ENCODE peak calls at places on chromosomes 4 and X, in six cellular contexts. One of them, this sample, is unnamed.

GRCh38 chr4:144666539-144667175 is 20.7 kb downstream of the HHIP start:
- DNase-seq in mesendoderm: peak
- DNase-seq in neuronal stem cell: no peak
- DNase-seq in H1: no peak
- DNase-seq in IMR-90: peak
- DNase-seq in H9: no peak
- DNase-seq in this sample: no peak

GRCh38 chrX:56563231-56564116 is at the start of gene UBQLN2:
- DNase-seq in mesendoderm: peak
- DNase-seq in neuronal stem cell: peak
- DNase-seq in H1: peak
- DNase-seq in IMR-90: peak
- DNase-seq in H9: peak
- DNase-seq in this sample: peak

GRCh38 chr4:1208266-1208961 is 36.0 kb upstream of the SPON2 start:
- DNase-seq in mesendoderm: no peak
- DNase-seq in neuronal stem cell: no peak
- DNase-seq in H1: no peak
- DNase-seq in IMR-90: no peak
- DNase-seq in H9: no peak
- DNase-seq in this sample: no peak

GRCh38 chr4:174490356-174490969 is 31.8 kb downstream of the HPGD start:
- DNase-seq in mesendoderm: peak
- DNase-seq in neuronal stem cell: no peak
- DNase-seq in H1: no peak
- DNase-seq in IMR-90: peak
- DNase-seq in H9: no peak
- DNase-seq in this sample: peak

GRCh38 chrX:93673056-93673868 is at the start of gene NAP1L3:
- DNase-seq in mesendoderm: peak
- DNase-seq in neuronal stem cell: peak
- DNase-seq in H1: peak
- DNase-seq in IMR-90: peak
- DNase-seq in H9: peak
- DNase-seq in this sample: peak

GRCh38 chrX:2342281-2342688 is 158.5 kb downstream of the DHRSX start:
- DNase-seq in mesendoderm: no peak
- DNase-seq in neuronal stem cell: no peak
- DNase-seq in H1: no peak
- DNase-seq in IMR-90: no peak
- DNase-seq in H9: no peak
- DNase-seq in this sample: no peak

GRCh38 chrX:155695419-155695818 is 82.7 kb upstream of the TMLHE start:
- DNase-seq in mesendoderm: no peak
- DNase-seq in neuronal stem cell: no peak
- DNase-seq in H1: no peak
- DNase-seq in IMR-90: no peak
- DNase-seq in H9: no peak
- DNase-seq in this sample: no peak

GRCh38 chr4:100421356-100421978 is 96.4 kb downstream of the EMCN start:
- DNase-seq in mesendoderm: peak
- DNase-seq in neuronal stem cell: peak
- DNase-seq in H1: no peak
- DNase-seq in IMR-90: peak
- DNase-seq in H9: no peak
- DNase-seq in this sample: no peak

GRCh38 chr4:8643986-8644385 is 51.4 kb downstream of the CPZ start:
- DNase-seq in mesendoderm: no peak
- DNase-seq in neuronal stem cell: no peak
- DNase-seq in H1: peak
- DNase-seq in IMR-90: no peak
- DNase-seq in H9: peak
- DNase-seq in this sample: no peak

GRCh38 chrX:44143061-44143602 is 169.9 kb upstream of the NDP start:
- DNase-seq in mesendoderm: no peak
- DNase-seq in neuronal stem cell: no peak
- DNase-seq in H1: no peak
- DNase-seq in IMR-90: no peak
- DNase-seq in H9: no peak
- DNase-seq in this sample: no peak

GRCh38 chr4:159369256-159369655 is 266.4 kb downstream of the RAPGEF2 start:
- DNase-seq in mesendoderm: no peak
- DNase-seq in neuronal stem cell: no peak
- DNase-seq in H1: no peak
- DNase-seq in IMR-90: no peak
- DNase-seq in H9: no peak
- DNase-seq in this sample: no peak

GRCh38 chr4:159378056-159378616 is 275.3 kb downstream of the RAPGEF2 start:
- DNase-seq in mesendoderm: no peak
- DNase-seq in neuronal stem cell: no peak
- DNase-seq in H1: no peak
- DNase-seq in IMR-90: no peak
- DNase-seq in H9: no peak
- DNase-seq in this sample: no peak

GRCh38 chr4:159376289-159376688 is 273.4 kb downstream of the RAPGEF2 start:
- DNase-seq in mesendoderm: no peak
- DNase-seq in neuronal stem cell: no peak
- DNase-seq in H1: no peak
- DNase-seq in IMR-90: no peak
- DNase-seq in H9: no peak
- DNase-seq in this sample: no peak

GRCh38 chr4:159370316-159370715 is 267.4 kb downstream of the RAPGEF2 start:
- DNase-seq in mesendoderm: peak
- DNase-seq in neuronal stem cell: no peak
- DNase-seq in H1: no peak
- DNase-seq in IMR-90: no peak
- DNase-seq in H9: no peak
- DNase-seq in this sample: no peak

GRCh38 chr4:159374749-159375535 is 272.1 kb downstream of the RAPGEF2 start:
- DNase-seq in mesendoderm: no peak
- DNase-seq in neuronal stem cell: no peak
- DNase-seq in H1: no peak
- DNase-seq in IMR-90: peak
- DNase-seq in H9: no peak
- DNase-seq in this sample: peak
- H4K8ac ChIP-seq in mesendoderm: no peak
- H4K8ac ChIP-seq in neuronal stem cell: no peak
- H4K8ac ChIP-seq in H1: no peak
- H4K8ac ChIP-seq in IMR-90: no peak
- H4K8ac ChIP-seq in H9: no peak
- H4K8ac ChIP-seq in this sample: no peak

DNA sequence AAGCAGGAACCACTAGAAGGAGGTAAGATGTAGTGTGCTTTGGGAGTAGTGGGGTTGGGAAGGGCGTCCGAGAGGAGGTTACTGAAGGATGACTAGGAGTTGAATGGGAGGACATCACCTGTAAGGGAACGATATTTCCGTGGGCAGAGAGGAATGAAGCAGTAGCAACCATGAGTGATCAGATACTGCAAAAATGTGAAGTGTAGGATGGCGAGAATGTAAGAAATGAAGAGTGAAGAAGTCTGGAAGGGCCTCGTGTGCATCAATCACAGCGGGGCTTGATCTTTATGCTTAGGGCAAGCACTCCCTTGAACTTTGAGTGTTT is 594 bp downstream of the MSMO1 start:
- DNase-seq in mesendoderm: no peak
- DNase-seq in neuronal stem cell: no peak
- DNase-seq in H1: no peak
- DNase-seq in IMR-90: no peak
- DNase-seq in H9: no peak
- DNase-seq in this sample: peak
- H3K23ac ChIP-seq in mesendoderm: peak
- H3K23ac ChIP-seq in neuronal stem cell: no peak
- H3K23ac ChIP-seq in H1: no peak
- H3K23ac ChIP-seq in IMR-90: peak
- H3K23ac ChIP-seq in H9: peak
- H3K23ac ChIP-seq in this sample: no peak

GRCh38 chr4:42265782-42266602 is 113.5 kb upstream of the BEND4 start:
- DNase-seq in mesendoderm: no peak
- DNase-seq in neuronal stem cell: no peak
- DNase-seq in H1: peak
- DNase-seq in IMR-90: no peak
- DNase-seq in H9: no peak
- DNase-seq in this sample: no peak

GRCh38 chr4:42268824-42269223 is 116.4 kb upstream of the BEND4 start:
- DNase-seq in mesendoderm: no peak
- DNase-seq in neuronal stem cell: no peak
- DNase-seq in H1: no peak
- DNase-seq in IMR-90: no peak
- DNase-seq in H9: no peak
- DNase-seq in this sample: no peak

GRCh38 chr4:42267724-42268123 is 115.3 kb upstream of the BEND4 start:
- DNase-seq in mesendoderm: no peak
- DNase-seq in neuronal stem cell: no peak
- DNase-seq in H1: no peak
- DNase-seq in IMR-90: no peak
- DNase-seq in H9: no peak
- DNase-seq in this sample: no peak

GRCh38 chr4:42262701-42263490 is 110.4 kb upstream of the BEND4 start:
- DNase-seq in mesendoderm: no peak
- DNase-seq in neuronal stem cell: no peak
- DNase-seq in H1: no peak
- DNase-seq in IMR-90: no peak
- DNase-seq in H9: no peak
- DNase-seq in this sample: no peak
- H4K8ac ChIP-seq in mesendoderm: no peak
- H4K8ac ChIP-seq in neuronal stem cell: no peak
- H4K8ac ChIP-seq in H1: no peak
- H4K8ac ChIP-seq in IMR-90: no peak
- H4K8ac ChIP-seq in H9: no peak
- H4K8ac ChIP-seq in this sample: no peak

DNA sequence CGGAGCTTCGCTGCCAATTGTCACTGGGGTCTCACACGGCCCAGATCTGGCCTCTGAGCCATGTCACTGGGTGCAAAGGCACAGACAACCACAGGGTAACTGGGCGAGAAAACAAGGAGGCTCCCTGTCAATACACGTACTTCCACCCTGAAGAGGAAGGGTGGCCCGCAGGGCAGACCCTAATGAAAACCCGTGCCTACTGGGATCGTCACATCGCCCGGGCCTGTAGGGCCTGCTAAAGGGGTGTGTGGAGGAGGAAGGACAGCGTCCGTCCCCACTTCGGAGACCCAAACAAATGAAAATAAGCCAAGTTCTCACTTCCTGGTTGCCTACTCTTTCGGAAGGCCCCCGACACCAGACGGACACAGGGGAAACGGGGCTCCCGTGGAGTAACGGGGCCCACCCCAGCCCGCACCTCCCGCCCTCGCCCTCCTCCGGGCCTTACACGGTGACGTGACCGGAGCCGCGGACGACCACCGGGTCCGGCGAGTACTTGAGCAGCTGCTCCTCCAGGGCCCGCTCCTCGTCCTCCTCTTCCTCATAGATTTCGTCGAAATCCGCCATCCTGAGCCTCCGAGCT is 578 bp downstream of the CHIC2 start:
- DNase-seq in mesendoderm: peak
- DNase-seq in neuronal stem cell: peak
- DNase-seq in H1: no peak
- DNase-seq in IMR-90: no peak
- DNase-seq in H9: peak
- DNase-seq in this sample: peak
- H3K23ac ChIP-seq in mesendoderm: peak
- H3K23ac ChIP-seq in neuronal stem cell: peak
- H3K23ac ChIP-seq in H1: no peak
- H3K23ac ChIP-seq in IMR-90: peak
- H3K23ac ChIP-seq in H9: no peak
- H3K23ac ChIP-seq in this sample: no peak

GRCh38 chr4:24104173-24104572 is 214.3 kb upstream of the PPARGC1A start:
- DNase-seq in mesendoderm: peak
- DNase-seq in neuronal stem cell: no peak
- DNase-seq in H1: no peak
- DNase-seq in IMR-90: peak
- DNase-seq in H9: no peak
- DNase-seq in this sample: peak
- H4K8ac ChIP-seq in mesendoderm: no peak
- H4K8ac ChIP-seq in neuronal stem cell: no peak
- H4K8ac ChIP-seq in H1: no peak
- H4K8ac ChIP-seq in IMR-90: peak
- H4K8ac ChIP-seq in H9: no peak
- H4K8ac ChIP-seq in this sample: no peak

DNA sequence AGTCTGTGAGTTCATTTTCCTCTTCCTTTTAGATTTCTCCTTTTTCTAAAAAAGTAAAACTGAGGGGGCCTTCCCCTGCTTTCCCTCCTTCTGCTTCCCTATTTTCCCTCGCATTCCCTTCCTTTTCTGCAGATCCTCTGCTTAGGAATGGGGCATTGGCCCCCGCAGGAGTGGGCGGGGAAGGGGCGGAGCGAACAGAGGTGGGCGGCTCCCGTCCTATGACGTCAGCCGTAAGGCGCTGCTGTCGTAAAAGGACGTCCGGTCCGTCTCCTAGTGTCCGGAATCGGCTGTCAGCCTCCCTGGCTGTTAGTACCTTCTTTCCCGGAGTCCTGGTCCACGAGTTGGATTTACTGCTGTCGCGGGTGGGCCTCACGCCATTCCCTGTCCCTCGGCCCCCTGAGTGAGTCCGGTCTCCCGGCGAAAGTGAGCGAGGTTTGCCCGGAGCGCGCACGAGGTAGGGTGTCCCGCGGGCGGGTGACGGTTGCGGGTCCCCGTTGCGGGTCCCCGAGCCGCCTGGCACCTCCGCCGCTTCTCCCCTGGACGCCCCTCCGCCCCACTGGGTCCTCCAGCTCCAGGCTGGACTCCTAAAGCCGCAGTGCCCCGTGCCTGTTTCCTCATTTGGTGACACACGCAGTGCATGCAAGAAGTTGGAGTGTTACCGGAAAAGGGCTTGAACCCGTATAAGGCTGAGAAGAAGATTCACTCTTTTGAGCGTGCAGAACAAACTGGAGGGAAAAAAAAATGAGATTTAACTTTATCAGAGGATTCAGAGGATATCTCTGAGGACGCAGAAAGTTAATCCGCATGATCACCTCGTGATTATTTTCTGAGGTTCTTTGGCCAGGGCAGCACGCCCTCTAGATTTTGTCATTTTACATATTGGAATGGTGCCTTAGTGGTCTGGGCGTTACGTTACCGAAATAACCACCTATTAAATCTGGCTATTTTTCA is at the start of gene ZNF330:
- DNase-seq in mesendoderm: peak
- DNase-seq in neuronal stem cell: peak
- DNase-seq in H1: peak
- DNase-seq in IMR-90: peak
- DNase-seq in H9: peak
- DNase-seq in this sample: peak
- H3K23ac ChIP-seq in mesendoderm: no peak
- H3K23ac ChIP-seq in neuronal stem cell: peak
- H3K23ac ChIP-seq in H1: no peak
- H3K23ac ChIP-seq in IMR-90: peak
- H3K23ac ChIP-seq in H9: no peak
- H3K23ac ChIP-seq in this sample: no peak